ENCODE peak calls at places on chromosomes 3 and 15, in five cellular contexts. Y, B, J, N and X are unnamed samples. For H3K79me1 and H3K4me1, the result is how much of the 10 kb centered on the place peaks cover.

GRCh38 chr15:76123031-76123430 is 63.2 kb downstream of the TMEM266 start:
- DNase-seq in J (no peak), N (no peak), Y (no peak), B (no peak), X (no peak)

GRCh38 chr15:88255496-88256171 is 905 bp downstream of the NTRK3 start:
- DNase-seq in Y (peak), B (peak), N (peak), J (peak), X (peak)

GRCh38 chr3:43786953-43787305 is 96.2 kb downstream of the ABHD5 start:
- DNase-seq in B (no peak), N (no peak), Y (no peak), J (no peak), X (no peak)

GRCh38 chr3:146770301-146770700 is 165.2 kb upstream of the PLSCR5 start:
- DNase-seq in B (no peak), Y (no peak), N (no peak), J (no peak), X (no peak)

GRCh38 chr3:78140866-78141658 is 1101.2 kb downstream of the ROBO2 start:
- DNase-seq in N (no peak), Y (peak), J (no peak), B (peak), X (no peak)

GRCh38 chr15:27028836-27029482 is 58.0 kb downstream of the GABRG3 start:
- DNase-seq in J (no peak), N (no peak), Y (no peak), B (no peak), X (no peak)

GRCh38 chr15:64310036-64310435 is 45.9 kb downstream of the CSNK1G1 start:
- DNase-seq in N (no peak), Y (no peak), J (no peak), B (no peak), X (no peak)

GRCh38 chr3:72413228-72413627 is 435.0 kb downstream of the SHQ1 start:
- DNase-seq in B (peak), Y (peak), N (no peak), J (no peak), X (no peak)

GRCh38 chr15:87483468-87483867 is 773.1 kb downstream of the NTRK3 start:
- DNase-seq in J (no peak), B (no peak), Y (no peak), N (no peak), X (no peak)

GRCh38 chr15:89107984-89108383 is 19.7 kb downstream of the ABHD2 start:
- DNase-seq in Y (no peak), N (no peak), J (peak), B (no peak), X (no peak)

GRCh38 chr3:126936110-126936509 is 46.8 kb upstream of the PLXNA1 start:
- DNase-seq in Y (no peak), N (no peak), B (no peak), J (no peak), X (no peak)

DNA sequence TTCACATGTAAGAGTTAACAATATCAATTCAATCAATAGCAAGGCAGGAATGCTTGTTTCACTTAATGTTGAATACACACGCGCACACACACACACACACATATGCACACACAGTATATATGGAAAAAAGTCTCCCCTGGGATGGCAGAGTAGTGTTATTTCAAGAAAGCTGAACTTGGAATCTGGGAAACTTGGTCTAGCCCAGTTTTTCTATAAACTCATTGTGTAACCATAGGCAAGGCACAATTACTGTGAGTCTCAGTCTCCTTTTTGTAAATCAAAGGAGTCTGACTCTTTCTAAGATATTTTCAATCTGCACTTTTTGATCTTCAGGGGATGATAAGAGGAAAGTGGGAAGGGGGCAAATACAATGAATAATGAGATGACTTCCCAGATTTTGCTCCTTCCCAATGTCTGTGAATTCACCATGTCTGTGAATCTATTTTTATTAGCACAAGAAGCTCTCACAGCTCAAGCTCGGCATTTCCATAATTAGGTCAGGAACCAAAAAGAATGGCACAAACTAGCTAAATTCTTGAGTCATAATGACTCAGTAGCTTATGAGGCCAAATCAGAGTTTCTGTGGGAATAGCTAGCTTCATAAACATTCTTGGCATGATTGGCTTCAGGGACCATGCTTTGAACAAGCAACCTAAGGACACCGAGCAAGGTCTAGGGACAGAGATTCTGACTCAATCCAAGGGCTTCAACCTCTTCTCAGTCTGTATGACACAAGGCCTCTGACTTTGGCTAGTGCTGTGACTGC is 227.4 kb upstream of the DCBLD2 start:
- DNase-seq in N (no peak), Y (peak), J (peak), B (peak), X (no peak)
- H3K14ac ChIP-seq in N (no peak), Y (no peak), J (no peak), B (peak), X (no peak)

GRCh38 chr15:85771781-85772445 is 22.8 kb downstream of the KLHL25 start:
- DNase-seq in J (no peak), Y (no peak), B (peak), N (no peak), X (no peak)
- H3K79me1 ChIP-seq in J (under half), Y (half or more), B (under half), N (under half), X (under half)

DNA sequence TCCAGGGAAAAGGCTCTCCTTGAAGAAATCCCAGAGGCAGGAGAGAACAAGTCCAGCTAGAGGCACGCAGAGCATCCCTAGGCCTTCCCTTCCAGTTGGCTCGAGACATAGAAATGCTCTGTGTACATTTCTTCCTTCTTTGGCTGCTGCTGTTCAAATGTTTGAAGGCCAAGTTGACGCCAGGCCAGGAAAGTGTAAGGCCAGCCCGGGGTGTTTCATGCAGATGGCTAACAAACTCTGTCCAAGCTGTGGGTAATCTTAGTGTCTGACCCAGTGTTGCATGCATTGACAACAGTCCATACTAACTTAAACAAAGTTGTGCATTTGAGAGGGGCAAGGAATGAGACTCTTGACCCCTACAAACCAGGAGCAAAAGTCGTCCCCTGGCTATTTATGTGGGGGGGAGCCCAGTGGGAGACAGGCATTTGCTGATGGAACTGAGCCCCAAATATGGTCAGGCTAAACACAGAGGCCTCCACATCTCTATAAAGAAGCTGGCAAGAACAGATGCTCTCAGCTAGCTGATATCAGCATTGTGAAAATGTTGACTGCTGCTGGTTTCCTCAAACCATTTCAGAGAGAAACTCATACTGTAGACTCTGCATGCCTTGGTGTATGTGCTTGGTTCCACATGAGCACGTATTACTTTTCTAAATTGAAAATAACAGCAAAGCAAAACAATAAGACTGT is 139.5 kb downstream of the ADAMTS9 start:
- DNase-seq in B (peak), N (no peak), J (no peak), Y (peak), X (no peak)
- H3K4me1 ChIP-seq in B (under half), N (under half), J (under half), Y (under half), X (under half)

GRCh38 chr15:101327147-101327740 is 32.2 kb upstream of the SNRPA1 start:
- DNase-seq in Y (no peak), N (no peak), J (no peak), B (no peak), X (no peak)

GRCh38 chr15:101328001-101328400 is 33.0 kb upstream of the SNRPA1 start:
- DNase-seq in B (no peak), J (no peak), Y (no peak), N (no peak), X (no peak)

GRCh38 chr15:101332061-101332467 is 37.0 kb upstream of the SNRPA1 start:
- DNase-seq in J (no peak), B (no peak), Y (no peak), N (no peak), X (no peak)

GRCh38 chr15:101329867-101330380 is 34.9 kb upstream of the SNRPA1 start:
- DNase-seq in J (no peak), B (no peak), Y (no peak), N (no peak), X (no peak)

GRCh38 chr15:101329309-101329863 is 34.3 kb upstream of the SNRPA1 start:
- DNase-seq in Y (no peak), N (no peak), J (no peak), B (no peak), X (no peak)
- H3K14ac ChIP-seq in Y (no peak), N (no peak), J (no peak), B (no peak), X (peak)

GRCh38 chr15:85772668-85773067 is 22.1 kb downstream of the KLHL25 start:
- DNase-seq in N (no peak), B (no peak), Y (no peak), J (no peak), X (no peak)

GRCh38 chr15:85771276-85771675 is 23.4 kb downstream of the KLHL25 start:
- DNase-seq in J (no peak), Y (no peak), N (no peak), B (no peak), X (no peak)

GRCh38 chr15:85773916-85774315 is 20.8 kb downstream of the KLHL25 start:
- DNase-seq in N (no peak), J (no peak), Y (no peak), B (no peak), X (no peak)

GRCh38 chr15:85770722-85771041 is 24.0 kb downstream of the KLHL25 start:
- DNase-seq in B (no peak), Y (no peak), N (no peak), J (no peak), X (no peak)

GRCh38 chr15:85773249-85773648 is 21.5 kb downstream of the KLHL25 start:
- DNase-seq in B (no peak), N (no peak), Y (no peak), J (no peak), X (no peak)
- H3K79me1 ChIP-seq in B (under half), N (under half), Y (half or more), J (under half), X (under half)

GRCh38 chr3:184566441-184567414 is 5.1 kb downstream of the EPHB3 start:
- DNase-seq in N (no peak), B (no peak), Y (no peak), J (no peak), X (no peak)
- H3K4me1 ChIP-seq in N (under half), B (under half), Y (under half), J (half or more), X (half or more)

DNA sequence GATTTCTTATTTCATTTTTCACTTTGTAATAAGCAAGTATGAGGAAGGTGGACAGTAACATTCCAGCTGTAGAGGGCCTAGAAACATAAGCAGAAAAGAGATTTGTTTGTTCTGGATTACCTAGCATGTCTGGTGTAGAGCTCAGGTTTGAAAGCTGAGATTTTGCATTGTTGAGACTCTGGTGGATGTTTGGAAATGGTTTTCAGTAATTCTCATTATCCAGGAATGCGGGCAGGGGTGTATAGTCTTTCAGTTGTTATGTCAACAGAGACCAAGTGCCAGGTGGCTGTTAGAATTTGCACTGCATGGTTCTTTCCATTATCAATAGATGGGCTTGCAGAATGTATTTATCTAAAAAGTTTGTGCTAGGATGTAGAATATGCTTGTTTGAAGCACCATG is 10.9 kb downstream of the GPD1L start:
- DNase-seq in N (no peak), Y (no peak), J (peak), B (no peak), X (no peak)
- H3K14ac ChIP-seq in N (no peak), Y (no peak), J (no peak), B (no peak), X (no peak)

GRCh38 chr15:70078578-70079417 is 18.9 kb downstream of the TLE3 start:
- DNase-seq in B (no peak), Y (no peak), J (no peak), N (no peak), X (no peak)
- H3K79me1 ChIP-seq in B (under half), Y (under half), J (under half), N (under half), X (under half)

GRCh38 chr3:193833592-193833991 is 240.6 kb downstream of the OPA1 start:
- DNase-seq in B (no peak), N (no peak), J (no peak), Y (no peak), X (no peak)

GRCh38 chr3:193835414-193835813 is 242.4 kb downstream of the OPA1 start:
- DNase-seq in Y (no peak), J (no peak), B (no peak), N (no peak), X (no peak)

GRCh38 chr3:193831495-193832455 is 238.8 kb downstream of the OPA1 start:
- DNase-seq in B (no peak), N (no peak), J (peak), Y (peak), X (no peak)

GRCh38 chr3:193830791-193831191 is 237.8 kb downstream of the OPA1 start:
- DNase-seq in J (peak), N (no peak), B (no peak), Y (no peak), X (no peak)

DNA sequence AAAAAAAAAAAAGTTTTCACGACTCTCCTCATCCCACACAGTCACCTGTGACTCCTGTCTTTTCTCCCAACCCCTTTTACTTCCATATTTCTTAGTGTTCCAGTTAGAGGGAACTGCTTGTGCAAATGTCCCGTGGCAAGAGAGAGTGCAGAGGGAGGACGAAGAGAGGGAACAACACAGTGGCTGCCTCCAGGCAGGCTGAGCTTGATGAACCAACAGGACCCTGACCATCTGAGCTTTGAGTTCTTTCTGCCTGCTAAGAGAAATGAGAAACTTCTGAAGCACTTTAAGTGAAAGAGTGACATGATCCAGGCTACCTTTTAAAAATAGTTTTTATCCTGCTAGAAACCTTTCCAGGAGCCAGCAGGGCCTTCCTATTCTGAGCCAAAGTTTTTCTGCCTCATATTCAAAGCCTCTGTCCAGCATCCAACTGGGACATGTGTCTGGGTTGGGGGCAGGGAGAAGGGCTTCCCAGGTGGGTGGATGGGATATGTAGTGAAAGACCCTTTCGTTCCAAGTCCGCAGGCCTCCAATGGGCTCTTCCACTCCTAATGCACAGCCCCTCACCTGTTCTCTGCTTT is 239.9 kb downstream of the OPA1 start:
- DNase-seq in N (no peak), B (no peak), J (no peak), Y (no peak), X (no peak)
- H3K4me1 ChIP-seq in N (under half), B (under half), J (under half), Y (under half), X (under half)

DNA sequence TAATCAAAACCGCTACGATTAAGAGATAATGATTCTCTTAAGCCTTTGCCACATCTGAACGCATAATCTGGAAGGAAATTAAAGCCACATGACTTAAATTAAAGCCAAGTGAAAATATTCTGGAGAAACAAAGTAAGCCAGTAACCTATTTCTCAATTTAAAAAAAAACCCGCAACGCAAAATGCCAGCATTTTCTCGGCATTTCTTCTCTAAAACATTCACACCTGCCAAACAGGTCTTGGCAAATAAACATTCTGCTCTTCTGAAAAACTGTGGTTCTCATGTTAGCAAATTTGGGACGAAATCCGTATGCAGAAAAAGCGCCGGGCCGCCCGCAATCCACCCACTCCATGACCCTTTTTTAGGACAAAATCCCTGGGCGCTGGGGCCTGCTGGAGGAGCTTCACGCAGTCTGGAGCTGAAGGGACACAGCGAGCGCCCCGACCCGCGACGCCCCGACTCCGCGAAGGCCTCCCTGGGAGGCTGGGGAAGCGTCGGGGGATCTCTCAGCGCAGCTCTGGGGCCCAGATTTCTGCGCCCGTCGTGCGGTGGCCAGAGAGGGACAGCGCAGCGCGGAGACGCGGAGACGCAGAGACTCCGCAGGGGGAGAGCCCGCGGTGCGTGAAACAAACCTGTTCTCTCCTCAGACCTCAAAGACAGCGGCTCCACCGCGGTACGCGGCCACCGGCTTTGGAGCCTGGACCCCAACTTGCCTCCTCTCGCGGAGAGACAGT is 471 bp downstream of the NKIRAS1 start:
- DNase-seq in B (no peak), J (peak), N (no peak), Y (no peak), X (no peak)
- H3K14ac ChIP-seq in B (peak), J (peak), N (peak), Y (no peak), X (no peak)